ENCODE peak calls at places on chromosomes 4 and X, in six cellular contexts. One of them, this sample, is unnamed.

GRCh38 chr4:97493815-97494518 is 649.3 kb downstream of the STPG2 start:
- DNase-seq in osteoblast: no peak
- DNase-seq in upper lobe of right lung: no peak
- DNase-seq in cardiac fibroblast: no peak
- DNase-seq in ovary: no peak
- DNase-seq in HFF-Myc: no peak
- DNase-seq in this sample: no peak

GRCh38 chrX:149248073-149248625 is 257.0 kb downstream of the IDS start:
- DNase-seq in HFF-Myc: no peak
- DNase-seq in osteoblast: no peak
- DNase-seq in cardiac fibroblast: peak
- DNase-seq in ovary: no peak
- DNase-seq in upper lobe of right lung: no peak
- DNase-seq in this sample: no peak

GRCh38 chr4:62302710-62303109 is 1102.6 kb downstream of the ADGRL3 start:
- DNase-seq in upper lobe of right lung: no peak
- DNase-seq in HFF-Myc: no peak
- DNase-seq in cardiac fibroblast: no peak
- DNase-seq in osteoblast: no peak
- DNase-seq in ovary: no peak
- DNase-seq in this sample: no peak

GRCh38 chrX:147803948-147804347 is 107.8 kb upstream of the FMR1 start:
- DNase-seq in osteoblast: no peak
- DNase-seq in HFF-Myc: no peak
- DNase-seq in upper lobe of right lung: no peak
- DNase-seq in cardiac fibroblast: no peak
- DNase-seq in ovary: no peak
- DNase-seq in this sample: peak

GRCh38 chr4:151045907-151046306 is 30.8 kb upstream of the LRBA start:
- DNase-seq in upper lobe of right lung: no peak
- DNase-seq in HFF-Myc: no peak
- DNase-seq in osteoblast: no peak
- DNase-seq in cardiac fibroblast: no peak
- DNase-seq in ovary: no peak
- DNase-seq in this sample: no peak

GRCh38 chrX:85506871-85507270 is 127.4 kb upstream of the POF1B start:
- DNase-seq in upper lobe of right lung: no peak
- DNase-seq in ovary: no peak
- DNase-seq in cardiac fibroblast: no peak
- DNase-seq in HFF-Myc: no peak
- DNase-seq in osteoblast: no peak
- DNase-seq in this sample: no peak

GRCh38 chr4:21191304-21191703 is 491.0 kb downstream of the PACRGL start:
- DNase-seq in ovary: no peak
- DNase-seq in cardiac fibroblast: no peak
- DNase-seq in HFF-Myc: no peak
- DNase-seq in osteoblast: no peak
- DNase-seq in upper lobe of right lung: no peak
- DNase-seq in this sample: no peak

GRCh38 chr4:67393699-67394281 is 151.5 kb downstream of the CENPC start:
- DNase-seq in upper lobe of right lung: no peak
- DNase-seq in cardiac fibroblast: peak
- DNase-seq in HFF-Myc: peak
- DNase-seq in ovary: no peak
- DNase-seq in osteoblast: no peak
- DNase-seq in this sample: peak

GRCh38 chr4:70688795-70689231 is 481 bp downstream of the UTP3 start:
- DNase-seq in ovary: no peak
- DNase-seq in HFF-Myc: no peak
- DNase-seq in osteoblast: peak
- DNase-seq in cardiac fibroblast: peak
- DNase-seq in upper lobe of right lung: no peak
- DNase-seq in this sample: no peak

GRCh38 chr4:41135761-41136160 is 78.6 kb downstream of the APBB2 start:
- DNase-seq in ovary: no peak
- DNase-seq in upper lobe of right lung: no peak
- DNase-seq in HFF-Myc: no peak
- DNase-seq in osteoblast: peak
- DNase-seq in cardiac fibroblast: no peak
- DNase-seq in this sample: no peak

GRCh38 chr4:171203425-171203824 is 609.8 kb upstream of the GALNTL6 start:
- DNase-seq in cardiac fibroblast: no peak
- DNase-seq in osteoblast: peak
- DNase-seq in ovary: no peak
- DNase-seq in upper lobe of right lung: no peak
- DNase-seq in HFF-Myc: no peak
- DNase-seq in this sample: no peak

GRCh38 chrX:30312858-30313257 is 3.7 kb upstream of the NR0B1 start:
- DNase-seq in ovary: no peak
- DNase-seq in cardiac fibroblast: peak
- DNase-seq in osteoblast: no peak
- DNase-seq in HFF-Myc: no peak
- DNase-seq in upper lobe of right lung: no peak
- DNase-seq in this sample: no peak

GRCh38 chrX:153642313-153642654 is 4.7 kb upstream of the DUSP9 start:
- DNase-seq in HFF-Myc: no peak
- DNase-seq in upper lobe of right lung: peak
- DNase-seq in osteoblast: peak
- DNase-seq in cardiac fibroblast: no peak
- DNase-seq in ovary: no peak
- DNase-seq in this sample: no peak

GRCh38 chrX:129472116-129472515 is 51.2 kb downstream of the SMARCA1 start:
- DNase-seq in osteoblast: no peak
- DNase-seq in upper lobe of right lung: no peak
- DNase-seq in HFF-Myc: peak
- DNase-seq in cardiac fibroblast: peak
- DNase-seq in ovary: no peak
- DNase-seq in this sample: peak

DNA sequence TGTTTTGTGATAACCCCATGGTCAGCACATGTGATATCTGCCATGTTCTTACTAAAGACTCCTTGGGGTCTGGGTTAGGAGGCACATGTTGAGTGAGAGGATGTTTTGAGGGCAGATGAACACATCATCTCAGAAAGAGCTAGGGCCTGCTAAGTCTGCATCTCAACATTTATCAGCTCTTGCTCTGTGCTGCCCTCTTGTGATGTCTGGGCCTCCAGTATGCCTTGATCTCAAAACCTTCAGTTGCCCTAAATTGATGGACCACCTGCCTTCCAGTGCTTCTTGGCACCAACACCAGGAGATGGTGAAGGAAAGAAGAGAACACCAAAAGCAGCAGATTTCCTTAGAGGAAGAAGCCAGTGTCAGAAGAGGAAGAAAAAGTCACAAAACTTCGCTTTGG is 22.5 kb downstream of the MID1 start:
- DNase-seq in osteoblast: no peak
- DNase-seq in HFF-Myc: no peak
- DNase-seq in upper lobe of right lung: no peak
- DNase-seq in ovary: no peak
- DNase-seq in cardiac fibroblast: no peak
- DNase-seq in this sample: peak
- TF ChIP-seq CTCF in osteoblast: peak
- TF ChIP-seq CTCF in HFF-Myc: peak
- TF ChIP-seq CTCF in upper lobe of right lung: peak
- TF ChIP-seq CTCF in ovary: no peak
- TF ChIP-seq CTCF in cardiac fibroblast: peak
- TF ChIP-seq CTCF in this sample: peak

DNA sequence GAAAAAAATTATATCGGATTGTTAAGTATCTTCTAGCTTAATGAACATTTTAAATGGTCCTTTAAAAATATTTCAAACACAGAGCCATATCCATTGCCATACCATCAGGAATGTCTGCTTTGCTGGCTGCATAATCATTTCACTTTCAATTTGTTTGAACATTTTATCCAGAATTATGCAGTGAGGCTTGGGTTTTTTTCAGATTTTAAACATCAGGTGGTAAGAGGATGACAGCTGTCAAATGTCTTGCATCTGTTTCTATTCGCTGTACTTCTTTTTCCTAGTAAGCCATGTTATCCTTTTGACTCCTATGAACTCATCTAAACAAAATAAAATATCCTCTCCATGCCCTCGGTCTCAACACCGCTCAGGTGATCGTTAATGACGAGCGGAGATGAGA is 802 bp downstream of the RFC1 start:
- DNase-seq in HFF-Myc: no peak
- DNase-seq in upper lobe of right lung: no peak
- DNase-seq in cardiac fibroblast: no peak
- DNase-seq in ovary: no peak
- DNase-seq in osteoblast: no peak
- DNase-seq in this sample: no peak
- H3K4me3 ChIP-seq in HFF-Myc: peak
- H3K4me3 ChIP-seq in upper lobe of right lung: peak
- H3K4me3 ChIP-seq in cardiac fibroblast: peak
- H3K4me3 ChIP-seq in ovary: peak
- H3K4me3 ChIP-seq in osteoblast: peak
- H3K4me3 ChIP-seq in this sample: peak

GRCh38 chr4:176767183-176767582 is 25.5 kb downstream of the VEGFC start:
- DNase-seq in ovary: no peak
- DNase-seq in osteoblast: no peak
- DNase-seq in HFF-Myc: no peak
- DNase-seq in cardiac fibroblast: peak
- DNase-seq in upper lobe of right lung: no peak
- DNase-seq in this sample: peak

GRCh38 chr4:176760468-176760867 is 32.3 kb downstream of the VEGFC start:
- DNase-seq in upper lobe of right lung: no peak
- DNase-seq in osteoblast: no peak
- DNase-seq in cardiac fibroblast: peak
- DNase-seq in ovary: no peak
- DNase-seq in HFF-Myc: no peak
- DNase-seq in this sample: no peak

GRCh38 chr4:176761872-176762271 is 30.9 kb downstream of the VEGFC start:
- DNase-seq in osteoblast: no peak
- DNase-seq in ovary: no peak
- DNase-seq in HFF-Myc: no peak
- DNase-seq in cardiac fibroblast: no peak
- DNase-seq in upper lobe of right lung: no peak
- DNase-seq in this sample: no peak

GRCh38 chr4:176758731-176759130 is 34.0 kb downstream of the VEGFC start:
- DNase-seq in upper lobe of right lung: no peak
- DNase-seq in cardiac fibroblast: no peak
- DNase-seq in HFF-Myc: no peak
- DNase-seq in ovary: no peak
- DNase-seq in osteoblast: peak
- DNase-seq in this sample: no peak

GRCh38 chr4:176762661-176763308 is 29.9 kb downstream of the VEGFC start:
- DNase-seq in upper lobe of right lung: no peak
- DNase-seq in ovary: no peak
- DNase-seq in osteoblast: no peak
- DNase-seq in HFF-Myc: no peak
- DNase-seq in cardiac fibroblast: no peak
- DNase-seq in this sample: no peak
- TF ChIP-seq CTCF in upper lobe of right lung: no peak
- TF ChIP-seq CTCF in ovary: no peak
- TF ChIP-seq CTCF in osteoblast: no peak
- TF ChIP-seq CTCF in HFF-Myc: no peak
- TF ChIP-seq CTCF in cardiac fibroblast: no peak
- TF ChIP-seq CTCF in this sample: no peak

GRCh38 chr4:102042843-102043802 is 252.6 kb downstream of the BANK1 start:
- DNase-seq in cardiac fibroblast: no peak
- DNase-seq in osteoblast: no peak
- DNase-seq in upper lobe of right lung: no peak
- DNase-seq in ovary: no peak
- DNase-seq in HFF-Myc: no peak
- DNase-seq in this sample: no peak

GRCh38 chr4:102036619-102037376 is 246.3 kb downstream of the BANK1 start:
- DNase-seq in HFF-Myc: peak
- DNase-seq in osteoblast: peak
- DNase-seq in upper lobe of right lung: no peak
- DNase-seq in ovary: no peak
- DNase-seq in cardiac fibroblast: peak
- DNase-seq in this sample: peak

GRCh38 chr4:102036016-102036415 is 245.5 kb downstream of the BANK1 start:
- DNase-seq in upper lobe of right lung: no peak
- DNase-seq in cardiac fibroblast: no peak
- DNase-seq in ovary: no peak
- DNase-seq in osteoblast: no peak
- DNase-seq in HFF-Myc: no peak
- DNase-seq in this sample: no peak

DNA sequence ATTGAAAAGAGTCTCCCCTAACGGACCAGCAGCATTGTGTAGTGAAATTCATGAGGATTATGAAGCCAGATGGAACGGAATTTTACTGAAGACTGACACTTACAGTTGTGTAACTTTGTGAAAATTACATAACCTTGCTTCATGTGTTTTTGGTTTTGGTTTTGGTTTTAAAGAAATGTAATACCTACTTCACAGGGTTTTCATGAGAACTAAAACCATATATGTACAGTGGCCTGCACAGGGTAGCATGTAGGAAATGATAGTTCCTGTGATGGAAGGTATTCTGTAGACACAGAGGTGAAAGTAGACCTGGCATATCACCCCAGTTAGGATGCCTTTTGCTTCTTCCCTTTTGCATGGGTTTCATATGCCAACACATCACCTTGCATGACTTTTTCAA is 247.0 kb downstream of the BANK1 start:
- DNase-seq in ovary: no peak
- DNase-seq in cardiac fibroblast: no peak
- DNase-seq in upper lobe of right lung: no peak
- DNase-seq in HFF-Myc: no peak
- DNase-seq in osteoblast: no peak
- DNase-seq in this sample: peak
- H3K4me3 ChIP-seq in ovary: no peak
- H3K4me3 ChIP-seq in cardiac fibroblast: no peak
- H3K4me3 ChIP-seq in upper lobe of right lung: no peak
- H3K4me3 ChIP-seq in HFF-Myc: no peak
- H3K4me3 ChIP-seq in osteoblast: no peak
- H3K4me3 ChIP-seq in this sample: no peak

DNA sequence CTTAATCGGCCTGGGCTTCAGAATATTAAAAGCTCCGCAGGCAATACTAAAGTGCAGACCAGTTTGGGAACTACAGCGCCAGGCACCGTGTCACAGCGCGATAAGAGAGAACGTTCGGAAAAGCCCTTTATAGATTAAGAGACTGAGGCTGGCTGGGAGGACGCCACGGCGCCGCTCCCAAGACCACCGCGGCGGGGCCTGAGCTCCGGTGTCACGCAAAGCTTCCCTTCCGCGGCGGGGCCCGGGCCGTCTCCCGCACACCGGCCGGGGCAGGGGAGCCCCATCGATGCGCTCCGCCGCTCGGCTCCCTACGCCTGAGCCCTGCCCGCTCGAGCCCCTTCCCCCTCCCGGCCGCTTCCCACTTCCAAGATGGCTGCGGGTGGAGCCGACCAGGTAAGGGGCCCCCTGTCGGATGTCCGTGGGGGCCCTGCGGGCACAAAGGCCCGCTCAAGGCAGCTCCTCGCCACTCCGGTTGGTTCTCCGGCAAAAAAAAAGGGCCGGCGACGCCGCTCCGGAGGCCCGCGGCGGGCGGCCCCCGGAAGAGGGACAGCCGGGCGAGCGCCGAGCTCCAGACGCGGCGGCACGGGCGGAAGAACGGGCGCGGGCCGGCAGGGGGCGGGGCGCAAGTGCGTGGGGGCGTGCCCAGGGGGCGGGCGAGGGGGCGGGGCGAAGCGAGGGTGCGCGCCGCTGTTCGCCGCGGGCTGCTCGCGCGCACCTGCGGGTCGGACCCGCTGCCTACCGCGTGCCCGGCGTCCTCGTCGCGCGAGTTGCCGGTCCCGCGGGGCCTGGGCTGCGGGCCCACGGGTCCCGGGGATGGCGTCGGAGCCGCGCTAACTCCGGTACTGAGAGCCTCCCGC is at the start of gene TBC1D14:
- DNase-seq in HFF-Myc: no peak
- DNase-seq in ovary: peak
- DNase-seq in upper lobe of right lung: peak
- DNase-seq in cardiac fibroblast: peak
- DNase-seq in osteoblast: peak
- DNase-seq in this sample: peak
- TF ChIP-seq CTCF in HFF-Myc: peak
- TF ChIP-seq CTCF in ovary: peak
- TF ChIP-seq CTCF in upper lobe of right lung: no peak
- TF ChIP-seq CTCF in cardiac fibroblast: no peak
- TF ChIP-seq CTCF in osteoblast: no peak
- TF ChIP-seq CTCF in this sample: no peak